ENCODE peak calls at places on chromosome 21, in ten cellular contexts. M is spleen, Q is ovary, G is NB4, J is HCT116, R is tibial nerve, D is thyroid gland, O is transverse colon, X is right lobe of liver, W is IMR-90. F is an unnamed sample.
A peak's percentile ranks its signal among the peaks of the same experiment; 100 is the strongest.

GRCh38 chr21:29078884-29079765 is 5.7 kb upstream of the CCT8 start:
- DNase-seq in X (no peak), M (no peak), J (no peak), G (peak; percentile 76), O (no peak), W (no peak), Q (no peak), D (no peak), R (no peak), F (no peak)

GRCh38 chr21:45244799-45245340 is 42.8 kb downstream of the POFUT2 start:
- DNase-seq in O (no peak), M (peak; percentile 32), R (no peak), Q (no peak), W (no peak), X (no peak), J (no peak), D (no peak), G (no peak), F (no peak)

GRCh38 chr21:22965455-22966125 is 1967.4 kb downstream of the NCAM2 start:
- DNase-seq in W (no peak), G (no peak), O (no peak), Q (no peak), M (no peak), J (no peak), X (no peak), R (no peak), D (no peak), F (no peak)

GRCh38 chr21:35128526-35128925 is 79.4 kb upstream of the RUNX1 start:
- DNase-seq in W (no peak), R (no peak), J (no peak), O (no peak), M (no peak), D (no peak), X (no peak), G (no peak), Q (no peak), F (no peak)

GRCh38 chr21:45443595-45444181 is 38.7 kb downstream of the COL18A1 start:
- DNase-seq in R (no peak), X (no peak), M (peak; percentile 48), W (no peak), D (no peak), G (peak; percentile 33), Q (no peak), J (no peak), O (no peak), F (no peak)

GRCh38 chr21:28770867-28771661 is 221.6 kb downstream of the LTN1 start:
- DNase-seq in G (no peak), J (no peak), Q (no peak), R (no peak), O (no peak), W (peak; percentile 36), D (no peak), X (no peak), M (no peak), F (no peak)

GRCh38 chr21:37421306-37421705 is 54.7 kb downstream of the DYRK1A start:
- DNase-seq in R (no peak), X (no peak), J (no peak), D (no peak), W (no peak), Q (no peak), G (no peak), O (no peak), M (no peak), F (no peak)

GRCh38 chr21:16911166-16911607 is 601.7 kb upstream of the CXADR start:
- DNase-seq in G (no peak), M (no peak), O (no peak), W (no peak), X (no peak), Q (no peak), R (no peak), J (no peak), D (no peak), F (no peak)

GRCh38 chr21:26840912-26841311 is 4.3 kb downstream of the ADAMTS1 start:
- DNase-seq in G (no peak), Q (peak; percentile 37), O (no peak), R (peak; percentile 30), D (peak; percentile 10), M (no peak), W (peak; percentile 76), X (no peak), J (no peak), F (peak; percentile 60)

GRCh38 chr21:25970254-25970930 is 200.2 kb downstream of the APP start:
- DNase-seq in Q (no peak), R (no peak), O (no peak), D (no peak), W (no peak), X (no peak), M (no peak), J (no peak), G (no peak), F (no peak)

GRCh38 chr21:39281853-39282252 is 31.6 kb downstream of the BRWD1 start:
- DNase-seq in W (no peak), X (no peak), O (no peak), Q (no peak), J (no peak), G (no peak), D (no peak), R (no peak), M (no peak), F (no peak)

GRCh38 chr21:35578831-35579470 is 481.4 kb downstream of the SETD4 start:
- DNase-seq in D (no peak), R (no peak), J (no peak), X (no peak), Q (no peak), W (peak; percentile 66), O (no peak), G (no peak), M (no peak), F (no peak)

GRCh38 chr21:14119038-14119437 is 91.7 kb downstream of the LIPI start:
- DNase-seq in Q (no peak), D (no peak), O (no peak), G (peak; percentile 31), X (no peak), R (no peak), W (peak; percentile 1), M (no peak), J (no peak), F (no peak)

GRCh38 chr21:45147473-45148315 is 73.3 kb downstream of the ADARB1 start:
- DNase-seq in J (no peak), D (no peak), O (no peak), W (no peak), G (no peak), Q (no peak), X (peak; percentile 37), R (no peak), M (no peak), F (no peak)

GRCh38 chr21:38228115-38228514 is 28.7 kb upstream of the KCNJ15 start:
- DNase-seq in R (no peak), W (no peak), Q (no peak), J (no peak), X (no peak), D (peak; percentile 76), G (no peak), M (no peak), O (no peak), F (no peak)

GRCh38 chr21:42925114-42925907 is at the start of gene ERVH48-1:
- DNase-seq in X (no peak), G (peak; percentile 68), O (no peak), W (peak; percentile 11), D (no peak), Q (no peak), J (no peak), M (peak; percentile 41), R (no peak), F (no peak)
- H3K4me3 ChIP-seq in X (no peak within 1 kb of the TSS), G (no peak within 1 kb of the TSS), O (no peak within 1 kb of the TSS), W (no peak within 1 kb of the TSS), D (no peak within 1 kb of the TSS), Q (no peak within 1 kb of the TSS), J (no peak within 1 kb of the TSS), M (no peak within 1 kb of the TSS), R (no peak within 1 kb of the TSS), F (no peak within 1 kb of the TSS)

DNA sequence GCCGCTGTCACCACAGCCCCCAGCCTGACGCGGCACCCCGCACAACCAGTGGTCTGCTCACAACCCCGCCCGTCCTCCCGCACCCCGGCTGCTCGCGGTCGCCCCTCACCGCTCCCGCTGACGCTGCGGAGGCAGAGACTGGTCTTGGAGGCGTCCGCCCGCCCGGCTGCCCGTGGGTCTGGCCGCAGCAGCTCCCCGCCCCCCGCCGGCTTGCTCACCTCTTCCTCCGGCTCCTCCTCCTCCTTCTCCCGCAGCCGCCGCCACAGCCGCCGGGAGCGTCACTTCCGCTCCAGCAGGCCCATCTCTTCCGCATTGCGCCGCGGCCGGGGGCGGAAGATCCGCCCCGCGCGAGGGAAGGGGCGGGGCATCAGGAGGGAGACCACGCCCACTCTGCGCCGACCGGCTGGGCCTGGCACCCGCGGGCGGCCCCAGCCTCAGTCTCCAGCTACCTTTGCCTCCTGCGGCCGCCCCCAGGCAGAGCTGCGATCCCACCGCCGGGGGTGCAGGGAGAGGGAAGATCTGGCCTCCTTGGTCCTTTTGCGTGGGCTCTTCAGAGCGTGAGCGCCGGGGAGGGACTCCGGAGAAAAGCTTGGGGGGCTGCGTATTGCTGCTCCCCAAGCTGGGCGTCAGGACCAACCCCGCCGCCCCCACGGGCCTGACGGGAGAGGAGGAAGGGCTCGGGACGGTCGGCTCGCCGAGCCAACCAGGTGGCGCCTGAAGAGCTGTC is at the start of gene SYNJ1:
- DNase-seq in J (peak; percentile 73), D (peak; percentile 97), G (peak; percentile 96), Q (peak; percentile 93), R (peak; percentile 85), M (peak; percentile 99), O (peak; percentile 97), X (peak; percentile 97), W (peak; percentile 91), F (peak; percentile 99)
- TF ChIP-seq POLR2A in J (peak; percentile 57), D (peak; percentile 95), G (peak; percentile 11), Q (peak; percentile 66), R (peak; percentile 42), M (peak; percentile 73), O (peak; percentile 89), X (peak; percentile 91), W (peak; percentile 82), F (no peak)

GRCh38 chr21:46635324-46636180 is at the start of gene PRMT2:
- DNase-seq in W (peak; percentile 96), X (peak; percentile 98), R (peak; percentile 89), M (peak; percentile 99), G (peak; percentile 97), Q (peak; percentile 98), D (peak; percentile 96), J (peak; percentile 91), O (peak; percentile 98), F (peak; percentile 94)
- TF ChIP-seq CTCF in W (no peak), X (no peak), R (no peak), M (peak; percentile 25), G (no peak), Q (peak; percentile 7), D (no peak), J (no peak), O (no peak), F (no peak)

DNA sequence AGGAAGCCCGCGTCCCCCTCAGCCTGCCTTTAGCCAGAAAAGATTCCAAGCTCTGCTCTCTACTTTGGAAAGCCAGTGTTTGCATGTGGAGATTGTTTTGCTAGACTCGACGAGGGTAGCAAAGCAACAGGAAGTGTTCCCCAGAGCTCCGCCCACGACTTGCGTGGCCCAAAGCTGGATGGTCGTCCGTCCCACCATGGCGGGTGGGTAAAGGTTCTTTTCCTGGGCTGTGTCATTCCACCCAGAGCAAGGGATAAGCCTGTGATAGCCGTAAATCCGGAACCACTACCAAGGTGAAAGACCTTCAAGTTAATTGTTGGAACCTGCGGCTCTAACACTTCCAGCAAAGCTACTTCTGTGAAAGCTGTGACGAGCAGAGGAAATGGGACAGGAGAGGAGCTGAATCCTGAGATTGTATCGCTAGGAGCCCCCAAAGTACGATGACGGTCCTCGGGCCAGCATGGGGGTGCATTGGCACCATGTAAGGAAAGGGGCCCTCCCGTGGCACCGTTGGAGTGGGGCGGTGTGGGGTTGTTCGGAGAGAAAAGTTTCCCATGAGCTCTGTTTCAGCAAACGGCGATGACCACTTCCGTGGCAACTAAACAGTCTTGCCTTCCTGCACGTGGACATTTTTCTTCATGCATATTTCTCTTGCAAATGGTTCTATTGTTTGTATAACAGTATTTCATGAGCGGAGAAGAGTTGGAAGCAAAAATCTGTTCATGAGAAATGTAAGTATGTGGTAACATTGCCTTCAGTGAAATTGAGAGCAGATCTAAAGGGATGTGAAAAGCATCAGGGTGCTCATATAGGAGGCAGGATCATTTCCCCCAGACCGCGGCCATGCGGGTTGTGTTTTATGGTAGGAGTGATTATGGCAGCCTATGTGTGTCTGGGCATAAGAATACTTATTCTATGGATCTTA is 8.3 kb downstream of the MX2 start:
- DNase-seq in G (peak; percentile 79), X (no peak), D (no peak), J (no peak), M (peak; percentile 92), Q (no peak), O (no peak), R (no peak), W (no peak), F (peak; percentile 70)
- H3K4me3 ChIP-seq in G (peak overlapping the region; percentile 99), X (peak overlapping the region; percentile 31), D (peak overlapping the region; percentile 8), J (no peak overlapping the region), M (peak overlapping the region; percentile 32), Q (peak overlapping the region; percentile 3), O (peak overlapping the region; percentile 1), R (peak overlapping the region; percentile 55), W (no peak overlapping the region), F (no peak overlapping the region)

F was measured in lower leg skin.